ENCODE peak calls at places on chromosomes 2 and 18, in seven cellular contexts. One of them, this sample, is unnamed.

GRCh38 chr2:1973636-1974035 is 229.3 kb upstream of the PXDN start:
- DNase-seq in IMR-90: no peak
- DNase-seq in A549: no peak
- DNase-seq in heart left ventricle: no peak
- DNase-seq in endothelial cell of umbilical vein: no peak
- DNase-seq in spleen: no peak
- DNase-seq in tibial nerve: no peak
- DNase-seq in this sample: no peak

GRCh38 chr2:236690726-236691125 is 121.1 kb downstream of the ACKR3 start:
- DNase-seq in IMR-90: no peak
- DNase-seq in A549: no peak
- DNase-seq in heart left ventricle: no peak
- DNase-seq in endothelial cell of umbilical vein: no peak
- DNase-seq in spleen: no peak
- DNase-seq in tibial nerve: no peak
- DNase-seq in this sample: no peak

GRCh38 chr2:195563857-195564512 is 93.0 kb upstream of the SLC39A10 start:
- DNase-seq in IMR-90: peak; percentile 90
- DNase-seq in A549: no peak
- DNase-seq in heart left ventricle: no peak
- DNase-seq in endothelial cell of umbilical vein: no peak
- DNase-seq in spleen: peak; percentile 60
- DNase-seq in tibial nerve: no peak
- DNase-seq in this sample: no peak

GRCh38 chr2:56749152-56749752 is 565.5 kb downstream of the CCDC85A start:
- DNase-seq in IMR-90: peak; percentile 6
- DNase-seq in A549: peak; percentile 6
- DNase-seq in heart left ventricle: no peak
- DNase-seq in endothelial cell of umbilical vein: peak; percentile 55
- DNase-seq in spleen: no peak
- DNase-seq in tibial nerve: no peak
- DNase-seq in this sample: peak; percentile 6

GRCh38 chr18:8301427-8302172 is 307.6 kb upstream of the RAB12 start:
- DNase-seq in IMR-90: peak; percentile 36
- DNase-seq in A549: no peak
- DNase-seq in heart left ventricle: no peak
- DNase-seq in endothelial cell of umbilical vein: no peak
- DNase-seq in spleen: no peak
- DNase-seq in tibial nerve: no peak
- DNase-seq in this sample: no peak

GRCh38 chr2:206211657-206212255 is 52.1 kb downstream of the EEF1B2 start:
- DNase-seq in IMR-90: peak; percentile 22
- DNase-seq in A549: no peak
- DNase-seq in heart left ventricle: no peak
- DNase-seq in endothelial cell of umbilical vein: no peak
- DNase-seq in spleen: no peak
- DNase-seq in tibial nerve: no peak
- DNase-seq in this sample: no peak

GRCh38 chr2:53347219-53347618 is 420.4 kb upstream of the CHAC2 start:
- DNase-seq in IMR-90: no peak
- DNase-seq in A549: no peak
- DNase-seq in heart left ventricle: no peak
- DNase-seq in endothelial cell of umbilical vein: no peak
- DNase-seq in spleen: no peak
- DNase-seq in tibial nerve: no peak
- DNase-seq in this sample: no peak

GRCh38 chr2:217340176-217340575 is 480.3 kb upstream of the TNP1 start:
- DNase-seq in IMR-90: no peak
- DNase-seq in A549: no peak
- DNase-seq in heart left ventricle: no peak
- DNase-seq in endothelial cell of umbilical vein: no peak
- DNase-seq in spleen: no peak
- DNase-seq in tibial nerve: no peak
- DNase-seq in this sample: no peak

GRCh38 chr18:56789004-56789888 is 138.1 kb downstream of the WDR7 start:
- DNase-seq in IMR-90: peak; percentile 13
- DNase-seq in A549: peak; percentile 1
- DNase-seq in heart left ventricle: peak; percentile 41
- DNase-seq in endothelial cell of umbilical vein: peak; percentile 92
- DNase-seq in spleen: no peak
- DNase-seq in tibial nerve: no peak
- DNase-seq in this sample: peak; percentile 1

GRCh38 chr2:223633656-223634055 is 31.5 kb upstream of the SCG2 start:
- DNase-seq in IMR-90: no peak
- DNase-seq in A549: no peak
- DNase-seq in heart left ventricle: no peak
- DNase-seq in endothelial cell of umbilical vein: no peak
- DNase-seq in spleen: no peak
- DNase-seq in tibial nerve: no peak
- DNase-seq in this sample: no peak

GRCh38 chr2:105732096-105732495 is 12.6 kb upstream of the NCK2 start:
- DNase-seq in IMR-90: no peak
- DNase-seq in A549: no peak
- DNase-seq in heart left ventricle: no peak
- DNase-seq in endothelial cell of umbilical vein: no peak
- DNase-seq in spleen: no peak
- DNase-seq in tibial nerve: no peak
- DNase-seq in this sample: no peak

GRCh38 chr2:236714061-236714460 is 144.4 kb downstream of the ACKR3 start:
- DNase-seq in IMR-90: no peak
- DNase-seq in A549: no peak
- DNase-seq in heart left ventricle: no peak
- DNase-seq in endothelial cell of umbilical vein: no peak
- DNase-seq in spleen: no peak
- DNase-seq in tibial nerve: no peak
- DNase-seq in this sample: no peak

GRCh38 chr2:18855027-18855426 is 265.7 kb upstream of the NT5C1B start:
- DNase-seq in IMR-90: peak; percentile 22
- DNase-seq in A549: peak; percentile 9
- DNase-seq in heart left ventricle: no peak
- DNase-seq in endothelial cell of umbilical vein: no peak
- DNase-seq in spleen: no peak
- DNase-seq in tibial nerve: no peak
- DNase-seq in this sample: peak; percentile 7

GRCh38 chr18:26190506-26190905 is 35.7 kb upstream of the TAF4B start:
- DNase-seq in IMR-90: no peak
- DNase-seq in A549: no peak
- DNase-seq in heart left ventricle: no peak
- DNase-seq in endothelial cell of umbilical vein: no peak
- DNase-seq in spleen: peak; percentile 88
- DNase-seq in tibial nerve: no peak
- DNase-seq in this sample: no peak

GRCh38 chr2:96824079-96824870 is 8.2 kb downstream of the CNNM3 start:
- DNase-seq in IMR-90: peak; percentile 83
- DNase-seq in A549: no peak
- DNase-seq in heart left ventricle: no peak
- DNase-seq in endothelial cell of umbilical vein: no peak
- DNase-seq in spleen: no peak
- DNase-seq in tibial nerve: no peak
- DNase-seq in this sample: no peak

GRCh38 chr2:70657246-70657645 is 103.6 kb upstream of the TGFA start:
- DNase-seq in IMR-90: no peak
- DNase-seq in A549: no peak
- DNase-seq in heart left ventricle: no peak
- DNase-seq in endothelial cell of umbilical vein: no peak
- DNase-seq in spleen: no peak
- DNase-seq in tibial nerve: no peak
- DNase-seq in this sample: no peak
- TF ChIP-seq POLR2A in IMR-90: no peak
- TF ChIP-seq POLR2A in A549: no peak
- TF ChIP-seq POLR2A in heart left ventricle: no peak
- TF ChIP-seq POLR2A in endothelial cell of umbilical vein: no peak
- TF ChIP-seq POLR2A in spleen: no peak
- TF ChIP-seq POLR2A in tibial nerve: no peak
- TF ChIP-seq POLR2A in this sample: no peak

GRCh38 chr2:9952286-9952737 is 819 bp downstream of the GRHL1 start:
- DNase-seq in IMR-90: no peak
- DNase-seq in A549: no peak
- DNase-seq in heart left ventricle: no peak
- DNase-seq in endothelial cell of umbilical vein: no peak
- DNase-seq in spleen: no peak
- DNase-seq in tibial nerve: no peak
- DNase-seq in this sample: no peak

GRCh38 chr2:9952856-9953503 is 1.5 kb downstream of the GRHL1 start:
- DNase-seq in IMR-90: no peak
- DNase-seq in A549: no peak
- DNase-seq in heart left ventricle: no peak
- DNase-seq in endothelial cell of umbilical vein: no peak
- DNase-seq in spleen: no peak
- DNase-seq in tibial nerve: no peak
- DNase-seq in this sample: no peak

GRCh38 chr2:9950521-9951271 is 797 bp upstream of the GRHL1 start:
- DNase-seq in IMR-90: no peak
- DNase-seq in A549: peak; percentile 62
- DNase-seq in heart left ventricle: peak; percentile 50
- DNase-seq in endothelial cell of umbilical vein: peak; percentile 25
- DNase-seq in spleen: peak; percentile 91
- DNase-seq in tibial nerve: no peak
- DNase-seq in this sample: no peak

GRCh38 chr2:9951272-9951521 is 296 bp upstream of the GRHL1 start:
- DNase-seq in IMR-90: no peak
- DNase-seq in A549: no peak
- DNase-seq in heart left ventricle: no peak
- DNase-seq in endothelial cell of umbilical vein: no peak
- DNase-seq in spleen: no peak
- DNase-seq in tibial nerve: no peak
- DNase-seq in this sample: no peak

DNA sequence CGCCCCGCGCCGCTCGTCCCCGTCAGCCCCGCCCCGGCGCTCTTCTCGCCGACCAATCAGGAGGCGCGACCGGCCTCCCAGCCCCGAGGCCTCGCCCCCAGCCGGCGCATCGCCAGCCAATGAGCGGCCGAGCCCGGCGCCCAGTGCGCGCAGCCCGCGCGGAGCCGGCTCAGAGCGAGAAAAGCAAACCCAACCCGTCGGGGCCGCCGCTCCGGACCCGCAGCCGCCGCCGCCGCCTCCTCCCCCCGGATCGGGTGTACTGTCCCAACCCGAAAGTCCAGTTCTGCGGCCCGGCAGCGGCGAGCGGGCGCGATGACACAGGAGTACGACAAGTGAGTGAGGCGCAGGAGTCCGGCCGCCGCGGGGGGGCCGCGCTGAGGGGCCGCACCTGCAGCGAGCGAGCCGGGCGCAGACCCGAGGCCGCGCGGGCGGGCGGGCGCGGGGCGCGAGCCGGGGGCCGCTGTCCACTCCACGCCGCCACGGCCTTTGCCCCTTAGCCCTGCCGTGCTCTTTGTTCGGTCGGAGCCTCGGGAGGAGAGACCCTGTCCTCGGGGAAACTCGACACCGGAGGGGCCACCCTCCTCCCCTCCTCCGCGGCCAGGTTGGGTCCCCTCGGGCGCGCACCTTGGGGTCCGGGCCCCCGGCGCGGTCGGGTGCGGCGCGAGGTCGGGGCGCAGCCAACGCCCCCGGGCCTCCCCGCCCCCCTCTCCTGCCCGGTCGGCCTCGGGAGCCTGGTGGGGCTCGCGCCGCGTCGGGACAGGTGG is at the start of gene GRHL1:
- DNase-seq in IMR-90: peak; percentile 86
- DNase-seq in A549: peak; percentile 97
- DNase-seq in heart left ventricle: peak; percentile 96
- DNase-seq in endothelial cell of umbilical vein: peak; percentile 92
- DNase-seq in spleen: peak; percentile 98
- DNase-seq in tibial nerve: peak; percentile 87
- DNase-seq in this sample: peak; percentile 98
- TF ChIP-seq POLR2A in IMR-90: no peak
- TF ChIP-seq POLR2A in A549: peak; percentile 9
- TF ChIP-seq POLR2A in heart left ventricle: peak; percentile 44
- TF ChIP-seq POLR2A in endothelial cell of umbilical vein: no peak
- TF ChIP-seq POLR2A in spleen: no peak
- TF ChIP-seq POLR2A in tibial nerve: no peak
- TF ChIP-seq POLR2A in this sample: no peak

DNA sequence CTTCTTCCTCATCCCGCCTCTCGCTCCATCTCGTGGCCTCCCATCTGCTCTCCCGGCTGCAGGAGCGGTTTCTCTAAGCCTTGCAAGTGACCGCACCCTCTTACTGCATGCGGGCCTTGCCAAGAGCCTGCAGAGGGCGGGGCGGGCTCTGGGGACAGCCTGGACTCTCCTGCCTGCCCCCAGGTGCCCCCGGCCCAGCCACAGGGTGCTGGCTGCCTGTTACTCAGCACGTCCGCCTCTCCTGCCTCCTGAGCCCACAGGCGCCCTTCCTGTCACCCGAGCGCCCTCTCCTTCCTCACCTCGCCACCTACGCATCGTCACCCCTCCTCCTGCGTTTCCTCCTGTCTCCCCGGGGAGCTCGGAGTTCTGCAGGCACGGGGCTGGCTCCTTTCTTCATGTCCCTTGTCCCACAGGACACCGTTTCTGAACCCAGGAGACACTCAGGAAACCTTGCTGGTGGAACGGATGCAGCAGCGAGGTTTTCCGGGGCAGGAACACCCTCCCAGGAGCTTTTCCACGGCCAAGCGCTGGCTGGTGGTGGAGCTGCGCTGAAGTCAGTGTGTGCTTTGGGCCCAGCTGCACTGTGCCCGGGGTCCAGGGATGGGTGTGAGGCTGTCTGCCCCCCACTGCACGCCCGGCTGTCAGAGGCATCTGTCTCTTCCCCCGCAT is 28.5 kb downstream of the HPCAL1 start:
- DNase-seq in IMR-90: no peak
- DNase-seq in A549: peak; percentile 36
- DNase-seq in heart left ventricle: peak; percentile 78
- DNase-seq in endothelial cell of umbilical vein: peak; percentile 49
- DNase-seq in spleen: peak; percentile 94
- DNase-seq in tibial nerve: peak; percentile 22
- DNase-seq in this sample: peak; percentile 65
- TF ChIP-seq POLR2A in IMR-90: no peak
- TF ChIP-seq POLR2A in A549: no peak
- TF ChIP-seq POLR2A in heart left ventricle: no peak
- TF ChIP-seq POLR2A in endothelial cell of umbilical vein: no peak
- TF ChIP-seq POLR2A in spleen: no peak
- TF ChIP-seq POLR2A in tibial nerve: no peak
- TF ChIP-seq POLR2A in this sample: no peak

GRCh38 chr18:50879302-50880107 is 587 bp downstream of the ME2 start:
- DNase-seq in IMR-90: peak; percentile 38
- DNase-seq in A549: no peak
- DNase-seq in heart left ventricle: no peak
- DNase-seq in endothelial cell of umbilical vein: peak; percentile 64
- DNase-seq in spleen: no peak
- DNase-seq in tibial nerve: no peak
- DNase-seq in this sample: no peak
- TF ChIP-seq POLR2A in IMR-90: no peak
- TF ChIP-seq POLR2A in A549: no peak
- TF ChIP-seq POLR2A in heart left ventricle: no peak
- TF ChIP-seq POLR2A in endothelial cell of umbilical vein: no peak
- TF ChIP-seq POLR2A in spleen: no peak
- TF ChIP-seq POLR2A in tibial nerve: no peak
- TF ChIP-seq POLR2A in this sample: no peak

GRCh38 chr2:64947906-64948305 is 41.3 kb upstream of the SLC1A4 start:
- DNase-seq in IMR-90: no peak
- DNase-seq in A549: no peak
- DNase-seq in heart left ventricle: no peak
- DNase-seq in endothelial cell of umbilical vein: no peak
- DNase-seq in spleen: no peak
- DNase-seq in tibial nerve: no peak
- DNase-seq in this sample: no peak
- TF ChIP-seq POLR2A in IMR-90: no peak
- TF ChIP-seq POLR2A in A549: no peak
- TF ChIP-seq POLR2A in heart left ventricle: no peak
- TF ChIP-seq POLR2A in endothelial cell of umbilical vein: no peak
- TF ChIP-seq POLR2A in spleen: no peak
- TF ChIP-seq POLR2A in tibial nerve: no peak
- TF ChIP-seq POLR2A in this sample: no peak

GRCh38 chr2:85420743-85421705 is 2.5 kb downstream of the SH2D6 start:
- DNase-seq in IMR-90: peak; percentile 77
- DNase-seq in A549: peak; percentile 97
- DNase-seq in heart left ventricle: peak; percentile 93
- DNase-seq in endothelial cell of umbilical vein: peak; percentile 79
- DNase-seq in spleen: peak; percentile 97
- DNase-seq in tibial nerve: peak; percentile 81
- DNase-seq in this sample: peak; percentile 71
- TF ChIP-seq POLR2A in IMR-90: no peak
- TF ChIP-seq POLR2A in A549: no peak
- TF ChIP-seq POLR2A in heart left ventricle: no peak
- TF ChIP-seq POLR2A in endothelial cell of umbilical vein: no peak
- TF ChIP-seq POLR2A in spleen: no peak
- TF ChIP-seq POLR2A in tibial nerve: no peak
- TF ChIP-seq POLR2A in this sample: no peak

This sample was measured in H54.